ENCODE peak calls at places on chromosomes 13 and 19, in four cellular contexts. One of them, this sample, is unnamed.

GRCh38 chr13:81089758-81090157 is 748.8 kb upstream of the SPRY2 start:
- DNase-seq in A549: no peak
- DNase-seq in progenitor cell of endocrine pancreas: no peak
- DNase-seq in dorsolateral prefrontal cortex: no peak
- DNase-seq in this sample: no peak

GRCh38 chr19:55605207-55605636 is 225 bp upstream of the ZNF865 start:
- DNase-seq in progenitor cell of endocrine pancreas: peak; percentile 97
- DNase-seq in A549: peak; percentile 99
- DNase-seq in dorsolateral prefrontal cortex: peak; percentile 95
- DNase-seq in this sample: peak; percentile 100

GRCh38 chr19:12994701-12995595 is at the start of gene NFIX:
- DNase-seq in progenitor cell of endocrine pancreas: peak; percentile 43
- DNase-seq in A549: no peak
- DNase-seq in dorsolateral prefrontal cortex: no peak
- DNase-seq in this sample: no peak

GRCh38 chr19:33171222-33171795 is 22.8 kb upstream of the LRP3 start:
- DNase-seq in progenitor cell of endocrine pancreas: no peak
- DNase-seq in dorsolateral prefrontal cortex: no peak
- DNase-seq in A549: no peak
- DNase-seq in this sample: no peak

GRCh38 chr19:47275866-47276461 is 1.3 kb downstream of the INAFM1 start:
- DNase-seq in progenitor cell of endocrine pancreas: no peak
- DNase-seq in dorsolateral prefrontal cortex: no peak
- DNase-seq in A549: no peak
- DNase-seq in this sample: no peak

GRCh38 chr13:111662895-111663294 is 342.5 kb downstream of the TEX29 start:
- DNase-seq in A549: no peak
- DNase-seq in progenitor cell of endocrine pancreas: no peak
- DNase-seq in dorsolateral prefrontal cortex: peak; percentile 5
- DNase-seq in this sample: no peak

GRCh38 chr13:47826481-47826880 is 174.6 kb downstream of the SUCLA2 start:
- DNase-seq in A549: no peak
- DNase-seq in dorsolateral prefrontal cortex: no peak
- DNase-seq in progenitor cell of endocrine pancreas: no peak
- DNase-seq in this sample: no peak

GRCh38 chr13:80048802-80049201 is 292.1 kb downstream of the SPRY2 start:
- DNase-seq in progenitor cell of endocrine pancreas: no peak
- DNase-seq in dorsolateral prefrontal cortex: peak; percentile 92
- DNase-seq in A549: peak; percentile 39
- DNase-seq in this sample: peak; percentile 47

GRCh38 chr19:55340784-55341147 is 1.1 kb downstream of the KMT5C start:
- DNase-seq in dorsolateral prefrontal cortex: no peak
- DNase-seq in progenitor cell of endocrine pancreas: peak; percentile 35
- DNase-seq in A549: no peak
- DNase-seq in this sample: no peak

GRCh38 chr19:35739275-35740107 is 2.8 kb downstream of the IGFLR1 start:
- DNase-seq in progenitor cell of endocrine pancreas: no peak
- DNase-seq in A549: no peak
- DNase-seq in dorsolateral prefrontal cortex: no peak
- DNase-seq in this sample: no peak

GRCh38 chr19:20167020-20167644 is at the start of gene ZNF486:
- DNase-seq in progenitor cell of endocrine pancreas: peak; percentile 81
- DNase-seq in dorsolateral prefrontal cortex: peak; percentile 99
- DNase-seq in A549: peak; percentile 4
- DNase-seq in this sample: peak; percentile 94

GRCh38 chr19:45273532-45273877 is 22.4 kb downstream of the MARK4 start:
- DNase-seq in A549: no peak
- DNase-seq in progenitor cell of endocrine pancreas: no peak
- DNase-seq in dorsolateral prefrontal cortex: no peak
- DNase-seq in this sample: no peak

GRCh38 chr19:33242911-33243310 is 17.3 kb upstream of the SLC7A10 start:
- DNase-seq in progenitor cell of endocrine pancreas: no peak
- DNase-seq in dorsolateral prefrontal cortex: no peak
- DNase-seq in A549: no peak
- DNase-seq in this sample: no peak

GRCh38 chr13:113220877-113221276 is 11.5 kb downstream of the CUL4A start:
- DNase-seq in dorsolateral prefrontal cortex: no peak
- DNase-seq in A549: peak; percentile 19
- DNase-seq in progenitor cell of endocrine pancreas: no peak
- DNase-seq in this sample: no peak

GRCh38 chr19:55406869-55407624 is 541 bp downstream of the UBE2S start:
- DNase-seq in dorsolateral prefrontal cortex: no peak
- DNase-seq in A549: no peak
- DNase-seq in progenitor cell of endocrine pancreas: no peak
- DNase-seq in this sample: no peak

GRCh38 chr13:93951153-93951552 is 528.3 kb downstream of the DCT start:
- DNase-seq in progenitor cell of endocrine pancreas: no peak
- DNase-seq in dorsolateral prefrontal cortex: no peak
- DNase-seq in A549: no peak
- DNase-seq in this sample: no peak

GRCh38 chr19:46497773-46498172 is 2.1 kb upstream of the PNMA8B start:
- DNase-seq in progenitor cell of endocrine pancreas: no peak
- DNase-seq in dorsolateral prefrontal cortex: no peak
- DNase-seq in A549: peak; percentile 56
- DNase-seq in this sample: no peak

GRCh38 chr19:48530044-48530720 is 18.5 kb upstream of the LMTK3 start:
- DNase-seq in progenitor cell of endocrine pancreas: no peak
- DNase-seq in A549: no peak
- DNase-seq in dorsolateral prefrontal cortex: no peak
- DNase-seq in this sample: no peak

GRCh38 chr19:15138427-15138826 is 31.2 kb downstream of the SYDE1 start:
- DNase-seq in dorsolateral prefrontal cortex: no peak
- DNase-seq in progenitor cell of endocrine pancreas: no peak
- DNase-seq in A549: no peak
- DNase-seq in this sample: no peak

GRCh38 chr19:13557756-13558398 is 51.6 kb upstream of the CACNA1A start:
- DNase-seq in A549: no peak
- DNase-seq in progenitor cell of endocrine pancreas: no peak
- DNase-seq in dorsolateral prefrontal cortex: peak; percentile 43
- DNase-seq in this sample: no peak

GRCh38 chr13:112450118-112450517 is 74.0 kb downstream of the SPACA7 start:
- DNase-seq in progenitor cell of endocrine pancreas: no peak
- DNase-seq in A549: no peak
- DNase-seq in dorsolateral prefrontal cortex: no peak
- DNase-seq in this sample: no peak

GRCh38 chr13:110915057-110915873 is at the start of gene ANKRD10:
- DNase-seq in progenitor cell of endocrine pancreas: peak; percentile 99
- DNase-seq in A549: peak; percentile 95
- DNase-seq in dorsolateral prefrontal cortex: peak; percentile 97
- DNase-seq in this sample: peak; percentile 100

GRCh38 chr13:111079375-111079774 is 35.7 kb upstream of the ARHGEF7 start:
- DNase-seq in dorsolateral prefrontal cortex: no peak
- DNase-seq in progenitor cell of endocrine pancreas: no peak
- DNase-seq in A549: no peak
- DNase-seq in this sample: no peak

GRCh38 chr19:13983213-13983889 is 22.8 kb downstream of the RFX1 start:
- DNase-seq in dorsolateral prefrontal cortex: no peak
- DNase-seq in progenitor cell of endocrine pancreas: no peak
- DNase-seq in A549: no peak
- DNase-seq in this sample: no peak

GRCh38 chr19:30268601-30269000 is 103.6 kb upstream of the ZNF536 start:
- DNase-seq in progenitor cell of endocrine pancreas: no peak
- DNase-seq in dorsolateral prefrontal cortex: no peak
- DNase-seq in A549: no peak
- DNase-seq in this sample: no peak

GRCh38 chr19:49823472-49823871 is 5.4 kb downstream of the MED25 start:
- DNase-seq in dorsolateral prefrontal cortex: no peak
- DNase-seq in A549: no peak
- DNase-seq in progenitor cell of endocrine pancreas: no peak
- DNase-seq in this sample: no peak

GRCh38 chr19:38632476-38633213 is 13.7 kb downstream of the EIF3K start:
- DNase-seq in A549: no peak
- DNase-seq in dorsolateral prefrontal cortex: no peak
- DNase-seq in progenitor cell of endocrine pancreas: no peak
- DNase-seq in this sample: no peak

GRCh38 chr13:28540612-28541011 is 45.7 kb upstream of the FLT1 start:
- DNase-seq in A549: no peak
- DNase-seq in dorsolateral prefrontal cortex: no peak
- DNase-seq in progenitor cell of endocrine pancreas: no peak
- DNase-seq in this sample: no peak

GRCh38 chr19:2051771-2052704 is 994 bp upstream of the MKNK2 start:
- DNase-seq in A549: no peak
- DNase-seq in progenitor cell of endocrine pancreas: no peak
- DNase-seq in dorsolateral prefrontal cortex: no peak
- DNase-seq in this sample: no peak

GRCh38 chr13:93183302-93183701 is 43.3 kb upstream of the GPC6 start:
- DNase-seq in progenitor cell of endocrine pancreas: no peak
- DNase-seq in dorsolateral prefrontal cortex: no peak
- DNase-seq in A549: no peak
- DNase-seq in this sample: no peak

GRCh38 chr19:52542984-52543664 is 15.7 kb downstream of the ZNF808 start:
- DNase-seq in progenitor cell of endocrine pancreas: no peak
- DNase-seq in A549: no peak
- DNase-seq in dorsolateral prefrontal cortex: no peak
- DNase-seq in this sample: no peak

GRCh38 chr19:50712833-50713232 is 6.8 kb downstream of the SHANK1 start:
- DNase-seq in A549: no peak
- DNase-seq in progenitor cell of endocrine pancreas: no peak
- DNase-seq in dorsolateral prefrontal cortex: no peak
- DNase-seq in this sample: no peak

GRCh38 chr19:46784262-46785053 is 3.9 kb downstream of the SLC1A5 start:
- DNase-seq in A549: peak; percentile 97
- DNase-seq in progenitor cell of endocrine pancreas: no peak
- DNase-seq in dorsolateral prefrontal cortex: peak; percentile 23
- DNase-seq in this sample: peak; percentile 97

This sample was measured in PC-9.